ENCODE peak calls at places on chromosomes 6 and 20, in five cellular contexts. A is LoVo, S is cardiac muscle cell, D is NCI-H345, O is Calu3. T is an unnamed sample.

GRCh38 chr6:75213732-75214131 is 7.9 kb upstream of the COL12A1 start:
- DNase-seq in A (no peak), S (no peak), D (no peak), O (no peak), T (no peak)

GRCh38 chr6:19892250-19892649 is 55.1 kb downstream of the ID4 start:
- DNase-seq in A (peak; percentile 46), S (no peak), D (peak; percentile 93), O (peak; percentile 98), T (no peak)

GRCh38 chr6:73893696-73894095 is 197.7 kb downstream of the CD109 start:
- DNase-seq in A (no peak), S (no peak), D (no peak), O (no peak), T (no peak)

GRCh38 chr20:63968136-63968927 is 1.4 kb downstream of the ZNF512B start:
- DNase-seq in A (no peak), S (no peak), D (no peak), O (no peak), T (no peak)

GRCh38 chr20:51198876-51199523 is 176.1 kb upstream of the KCNG1 start:
- DNase-seq in A (no peak), S (no peak), D (no peak), O (no peak), T (no peak)

GRCh38 chr6:132877003-132877402 is 62.6 kb downstream of the RPS12 start:
- DNase-seq in A (no peak), S (no peak), D (no peak), O (no peak), T (no peak)

GRCh38 chr6:14881399-14881798 is 364.5 kb upstream of the JARID2 start:
- DNase-seq in A (no peak), S (no peak), D (no peak), O (peak; percentile 14), T (no peak)

GRCh38 chr20:24095303-24095702 is 106.7 kb upstream of the GGTLC1 start:
- DNase-seq in A (no peak), S (no peak), D (no peak), O (no peak), T (no peak)

GRCh38 chr6:154814063-154814462 is 80.8 kb downstream of the SCAF8 start:
- DNase-seq in A (no peak), S (no peak), D (no peak), O (no peak), T (no peak)

GRCh38 chr6:113645576-113645970 is 211.6 kb upstream of the MARCKS start:
- DNase-seq in A (peak; percentile 68), S (no peak), D (no peak), O (no peak), T (no peak)

GRCh38 chr6:108616973-108617372 is 56.3 kb downstream of the FOXO3 start:
- DNase-seq in A (no peak), S (no peak), D (no peak), O (no peak), T (no peak)

GRCh38 chr6:39060467-39061160 is 12.0 kb downstream of the GLP1R start:
- DNase-seq in A (no peak), S (no peak), D (no peak), O (no peak), T (no peak)

GRCh38 chr6:56851104-56851503 is 103.8 kb upstream of the BEND6 start:
- DNase-seq in A (no peak), S (no peak), D (no peak), O (peak; percentile 44), T (peak; percentile 64)

T was measured in cerebellar cortex.